ENCODE peak calls at places on chromosomes 2 and 18, in eight cellular contexts. One of them, this sample, is unnamed.

GRCh38 chr2:100818003-100818605 is 1.8 kb upstream of the NPAS2 start:
- DNase-seq in HepG2: no peak
- DNase-seq in effector memory CD4-positive, alpha-beta T cell: no peak
- DNase-seq in mesenchymal stem cell: no peak
- DNase-seq in CD8-positive, alpha-beta T cell: no peak
- DNase-seq in SJSA1: no peak
- DNase-seq in IMR-90: peak
- DNase-seq in fibroblast of lung: peak
- DNase-seq in this sample: peak

GRCh38 chr18:3205239-3205638 is 14.5 kb downstream of the MYOM1 start:
- DNase-seq in CD8-positive, alpha-beta T cell: no peak
- DNase-seq in effector memory CD4-positive, alpha-beta T cell: no peak
- DNase-seq in HepG2: no peak
- DNase-seq in SJSA1: no peak
- DNase-seq in mesenchymal stem cell: no peak
- DNase-seq in fibroblast of lung: no peak
- DNase-seq in IMR-90: no peak
- DNase-seq in this sample: no peak

GRCh38 chr2:120747281-120747680 is 11.6 kb downstream of the GLI2 start:
- DNase-seq in CD8-positive, alpha-beta T cell: no peak
- DNase-seq in mesenchymal stem cell: no peak
- DNase-seq in SJSA1: no peak
- DNase-seq in HepG2: no peak
- DNase-seq in IMR-90: no peak
- DNase-seq in effector memory CD4-positive, alpha-beta T cell: no peak
- DNase-seq in fibroblast of lung: no peak
- DNase-seq in this sample: no peak

GRCh38 chr2:119544075-119545031 is at the start of gene CFAP221:
- DNase-seq in SJSA1: peak
- DNase-seq in mesenchymal stem cell: peak
- DNase-seq in fibroblast of lung: peak
- DNase-seq in effector memory CD4-positive, alpha-beta T cell: no peak
- DNase-seq in IMR-90: peak
- DNase-seq in CD8-positive, alpha-beta T cell: no peak
- DNase-seq in HepG2: peak
- DNase-seq in this sample: peak

GRCh38 chr2:191441761-191442160 is 196.6 kb downstream of the MYO1B start:
- DNase-seq in CD8-positive, alpha-beta T cell: no peak
- DNase-seq in fibroblast of lung: peak
- DNase-seq in IMR-90: peak
- DNase-seq in HepG2: no peak
- DNase-seq in mesenchymal stem cell: peak
- DNase-seq in SJSA1: peak
- DNase-seq in effector memory CD4-positive, alpha-beta T cell: no peak
- DNase-seq in this sample: no peak

GRCh38 chr18:11497585-11497984 is 111.8 kb upstream of the SLC35G4 start:
- DNase-seq in SJSA1: no peak
- DNase-seq in fibroblast of lung: peak
- DNase-seq in CD8-positive, alpha-beta T cell: no peak
- DNase-seq in HepG2: peak
- DNase-seq in mesenchymal stem cell: peak
- DNase-seq in effector memory CD4-positive, alpha-beta T cell: no peak
- DNase-seq in IMR-90: peak
- DNase-seq in this sample: no peak

GRCh38 chr2:112962308-112963175 is 15.3 kb upstream of the IL36G start:
- DNase-seq in HepG2: no peak
- DNase-seq in SJSA1: no peak
- DNase-seq in fibroblast of lung: no peak
- DNase-seq in CD8-positive, alpha-beta T cell: no peak
- DNase-seq in effector memory CD4-positive, alpha-beta T cell: no peak
- DNase-seq in mesenchymal stem cell: no peak
- DNase-seq in IMR-90: no peak
- DNase-seq in this sample: no peak

GRCh38 chr2:10344105-10345066 is 41.7 kb downstream of the HPCAL1 start:
- DNase-seq in effector memory CD4-positive, alpha-beta T cell: no peak
- DNase-seq in fibroblast of lung: peak
- DNase-seq in mesenchymal stem cell: no peak
- DNase-seq in CD8-positive, alpha-beta T cell: no peak
- DNase-seq in SJSA1: peak
- DNase-seq in HepG2: no peak
- DNase-seq in IMR-90: peak
- DNase-seq in this sample: no peak

GRCh38 chr2:152497481-152498052 is 162.6 kb downstream of the FMNL2 start:
- DNase-seq in mesenchymal stem cell: peak
- DNase-seq in SJSA1: no peak
- DNase-seq in fibroblast of lung: peak
- DNase-seq in CD8-positive, alpha-beta T cell: no peak
- DNase-seq in IMR-90: peak
- DNase-seq in HepG2: peak
- DNase-seq in effector memory CD4-positive, alpha-beta T cell: no peak
- DNase-seq in this sample: no peak

GRCh38 chr2:102049756-102050443 is 58.1 kb downstream of the IL1R2 start:
- DNase-seq in CD8-positive, alpha-beta T cell: no peak
- DNase-seq in mesenchymal stem cell: peak
- DNase-seq in fibroblast of lung: peak
- DNase-seq in SJSA1: no peak
- DNase-seq in IMR-90: no peak
- DNase-seq in HepG2: no peak
- DNase-seq in effector memory CD4-positive, alpha-beta T cell: no peak
- DNase-seq in this sample: no peak

GRCh38 chr2:42809131-42809875 is 16.9 kb upstream of the HAAO start:
- DNase-seq in fibroblast of lung: peak
- DNase-seq in mesenchymal stem cell: no peak
- DNase-seq in CD8-positive, alpha-beta T cell: no peak
- DNase-seq in IMR-90: no peak
- DNase-seq in SJSA1: no peak
- DNase-seq in HepG2: no peak
- DNase-seq in effector memory CD4-positive, alpha-beta T cell: no peak
- DNase-seq in this sample: peak

GRCh38 chr2:201248288-201248844 is 12.0 kb upstream of the CASP8 start:
- DNase-seq in fibroblast of lung: no peak
- DNase-seq in SJSA1: no peak
- DNase-seq in HepG2: no peak
- DNase-seq in CD8-positive, alpha-beta T cell: no peak
- DNase-seq in effector memory CD4-positive, alpha-beta T cell: no peak
- DNase-seq in IMR-90: no peak
- DNase-seq in mesenchymal stem cell: no peak
- DNase-seq in this sample: no peak

GRCh38 chr2:25566094-25566493 is 107.3 kb downstream of the DTNB start:
- DNase-seq in fibroblast of lung: no peak
- DNase-seq in mesenchymal stem cell: no peak
- DNase-seq in SJSA1: no peak
- DNase-seq in IMR-90: no peak
- DNase-seq in effector memory CD4-positive, alpha-beta T cell: no peak
- DNase-seq in CD8-positive, alpha-beta T cell: no peak
- DNase-seq in HepG2: no peak
- DNase-seq in this sample: no peak

GRCh38 chr2:129187379-129187778 is 792.1 kb upstream of the RAB6C start:
- DNase-seq in HepG2: no peak
- DNase-seq in fibroblast of lung: no peak
- DNase-seq in SJSA1: no peak
- DNase-seq in mesenchymal stem cell: no peak
- DNase-seq in CD8-positive, alpha-beta T cell: no peak
- DNase-seq in effector memory CD4-positive, alpha-beta T cell: no peak
- DNase-seq in IMR-90: no peak
- DNase-seq in this sample: no peak

GRCh38 chr18:36850527-36851201 is 21.7 kb downstream of the KIAA1328 start:
- DNase-seq in HepG2: peak
- DNase-seq in IMR-90: peak
- DNase-seq in fibroblast of lung: peak
- DNase-seq in effector memory CD4-positive, alpha-beta T cell: no peak
- DNase-seq in CD8-positive, alpha-beta T cell: no peak
- DNase-seq in mesenchymal stem cell: peak
- DNase-seq in SJSA1: no peak
- DNase-seq in this sample: peak

GRCh38 chr2:45888167-45888566 is 236.7 kb downstream of the PRKCE start:
- DNase-seq in CD8-positive, alpha-beta T cell: no peak
- DNase-seq in HepG2: no peak
- DNase-seq in effector memory CD4-positive, alpha-beta T cell: no peak
- DNase-seq in SJSA1: no peak
- DNase-seq in fibroblast of lung: peak
- DNase-seq in IMR-90: peak
- DNase-seq in mesenchymal stem cell: peak
- DNase-seq in this sample: no peak
- H3K27ac ChIP-seq in CD8-positive, alpha-beta T cell: no peak
- H3K27ac ChIP-seq in HepG2: no peak
- H3K27ac ChIP-seq in effector memory CD4-positive, alpha-beta T cell: no peak
- H3K27ac ChIP-seq in SJSA1: no peak
- H3K27ac ChIP-seq in fibroblast of lung: no peak
- H3K27ac ChIP-seq in IMR-90: no peak
- H3K27ac ChIP-seq in mesenchymal stem cell: no peak
- H3K27ac ChIP-seq in this sample: no peak

GRCh38 chr2:147025611-147026010 is 819.2 kb upstream of the ACVR2A start:
- DNase-seq in fibroblast of lung: peak
- DNase-seq in SJSA1: no peak
- DNase-seq in CD8-positive, alpha-beta T cell: no peak
- DNase-seq in HepG2: no peak
- DNase-seq in IMR-90: no peak
- DNase-seq in mesenchymal stem cell: peak
- DNase-seq in effector memory CD4-positive, alpha-beta T cell: no peak
- DNase-seq in this sample: no peak

GRCh38 chr2:147030966-147031760 is 813.7 kb upstream of the ACVR2A start:
- DNase-seq in mesenchymal stem cell: peak
- DNase-seq in HepG2: no peak
- DNase-seq in CD8-positive, alpha-beta T cell: no peak
- DNase-seq in fibroblast of lung: peak
- DNase-seq in effector memory CD4-positive, alpha-beta T cell: no peak
- DNase-seq in SJSA1: no peak
- DNase-seq in IMR-90: peak
- DNase-seq in this sample: peak

GRCh38 chr2:147027451-147027850 is 817.4 kb upstream of the ACVR2A start:
- DNase-seq in CD8-positive, alpha-beta T cell: no peak
- DNase-seq in SJSA1: no peak
- DNase-seq in HepG2: no peak
- DNase-seq in fibroblast of lung: peak
- DNase-seq in mesenchymal stem cell: peak
- DNase-seq in effector memory CD4-positive, alpha-beta T cell: no peak
- DNase-seq in IMR-90: no peak
- DNase-seq in this sample: no peak

GRCh38 chr2:147026664-147027278 is 818.1 kb upstream of the ACVR2A start:
- DNase-seq in fibroblast of lung: peak
- DNase-seq in IMR-90: peak
- DNase-seq in HepG2: no peak
- DNase-seq in mesenchymal stem cell: peak
- DNase-seq in effector memory CD4-positive, alpha-beta T cell: no peak
- DNase-seq in CD8-positive, alpha-beta T cell: no peak
- DNase-seq in SJSA1: no peak
- DNase-seq in this sample: no peak

DNA sequence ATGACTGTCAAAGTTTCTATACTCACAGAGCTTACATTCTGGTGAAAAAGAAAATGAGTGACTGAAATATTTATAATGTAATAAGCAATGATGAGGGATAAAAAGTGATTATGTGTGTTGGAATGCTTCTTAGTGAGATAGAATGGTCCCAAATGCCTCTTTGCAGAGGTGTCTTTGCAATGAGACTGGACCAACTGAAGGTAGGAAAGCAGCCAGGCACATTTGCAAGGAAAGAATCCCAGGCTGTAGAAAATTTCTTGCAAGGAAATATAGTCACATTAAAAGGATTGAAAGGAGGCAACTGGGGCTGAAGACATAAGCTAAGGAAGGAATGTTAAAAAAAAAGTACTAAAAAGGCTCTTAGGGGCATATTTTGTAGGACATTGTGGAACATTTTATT is 818.6 kb upstream of the ACVR2A start:
- DNase-seq in CD8-positive, alpha-beta T cell: no peak
- DNase-seq in fibroblast of lung: no peak
- DNase-seq in effector memory CD4-positive, alpha-beta T cell: no peak
- DNase-seq in SJSA1: no peak
- DNase-seq in IMR-90: no peak
- DNase-seq in mesenchymal stem cell: no peak
- DNase-seq in HepG2: no peak
- DNase-seq in this sample: no peak
- H3K27ac ChIP-seq in CD8-positive, alpha-beta T cell: no peak
- H3K27ac ChIP-seq in fibroblast of lung: peak
- H3K27ac ChIP-seq in effector memory CD4-positive, alpha-beta T cell: no peak
- H3K27ac ChIP-seq in SJSA1: no peak
- H3K27ac ChIP-seq in IMR-90: peak
- H3K27ac ChIP-seq in mesenchymal stem cell: no peak
- H3K27ac ChIP-seq in HepG2: no peak
- H3K27ac ChIP-seq in this sample: no peak

GRCh38 chr2:209308415-209308814 is 115.4 kb upstream of the MAP2 start:
- DNase-seq in CD8-positive, alpha-beta T cell: no peak
- DNase-seq in fibroblast of lung: no peak
- DNase-seq in mesenchymal stem cell: no peak
- DNase-seq in IMR-90: no peak
- DNase-seq in SJSA1: no peak
- DNase-seq in HepG2: no peak
- DNase-seq in effector memory CD4-positive, alpha-beta T cell: no peak
- DNase-seq in this sample: no peak

GRCh38 chr2:209307161-209308001 is 116.5 kb upstream of the MAP2 start:
- DNase-seq in SJSA1: no peak
- DNase-seq in CD8-positive, alpha-beta T cell: no peak
- DNase-seq in effector memory CD4-positive, alpha-beta T cell: no peak
- DNase-seq in mesenchymal stem cell: no peak
- DNase-seq in HepG2: no peak
- DNase-seq in fibroblast of lung: no peak
- DNase-seq in IMR-90: no peak
- DNase-seq in this sample: no peak

GRCh38 chr2:209305746-209306196 is 118.1 kb upstream of the MAP2 start:
- DNase-seq in mesenchymal stem cell: no peak
- DNase-seq in IMR-90: no peak
- DNase-seq in CD8-positive, alpha-beta T cell: no peak
- DNase-seq in SJSA1: no peak
- DNase-seq in HepG2: no peak
- DNase-seq in effector memory CD4-positive, alpha-beta T cell: no peak
- DNase-seq in fibroblast of lung: no peak
- DNase-seq in this sample: no peak

GRCh38 chr2:209305026-209305425 is 118.8 kb upstream of the MAP2 start:
- DNase-seq in fibroblast of lung: no peak
- DNase-seq in IMR-90: no peak
- DNase-seq in effector memory CD4-positive, alpha-beta T cell: no peak
- DNase-seq in mesenchymal stem cell: no peak
- DNase-seq in CD8-positive, alpha-beta T cell: no peak
- DNase-seq in HepG2: no peak
- DNase-seq in SJSA1: no peak
- DNase-seq in this sample: no peak
- H3K27ac ChIP-seq in fibroblast of lung: no peak
- H3K27ac ChIP-seq in IMR-90: no peak
- H3K27ac ChIP-seq in effector memory CD4-positive, alpha-beta T cell: no peak
- H3K27ac ChIP-seq in mesenchymal stem cell: no peak
- H3K27ac ChIP-seq in CD8-positive, alpha-beta T cell: no peak
- H3K27ac ChIP-seq in HepG2: no peak
- H3K27ac ChIP-seq in SJSA1: no peak
- H3K27ac ChIP-seq in this sample: no peak

GRCh38 chr2:50952596-50952995 is 79.3 kb downstream of the NRXN1 start:
- DNase-seq in HepG2: no peak
- DNase-seq in CD8-positive, alpha-beta T cell: no peak
- DNase-seq in effector memory CD4-positive, alpha-beta T cell: no peak
- DNase-seq in mesenchymal stem cell: no peak
- DNase-seq in SJSA1: no peak
- DNase-seq in fibroblast of lung: peak
- DNase-seq in IMR-90: peak
- DNase-seq in this sample: no peak
- H3K27ac ChIP-seq in HepG2: no peak
- H3K27ac ChIP-seq in CD8-positive, alpha-beta T cell: no peak
- H3K27ac ChIP-seq in effector memory CD4-positive, alpha-beta T cell: no peak
- H3K27ac ChIP-seq in mesenchymal stem cell: no peak
- H3K27ac ChIP-seq in SJSA1: no peak
- H3K27ac ChIP-seq in fibroblast of lung: no peak
- H3K27ac ChIP-seq in IMR-90: no peak
- H3K27ac ChIP-seq in this sample: no peak

This sample was measured in endothelial cell of umbilical vein.